ENCODE peak calls at places on chromosomes 16 and 17, in six cellular contexts. N, L, C, B, V and W are unnamed samples.

GRCh38 chr17:65093930-65094329 is 37.4 kb upstream of the GNA13 start:
- DNase-seq in N (no peak), L (no peak), C (no peak), B (no peak), V (no peak), W (no peak)

GRCh38 chr16:2035431-2036199 is 8.9 kb downstream of the NHERF2 start:
- DNase-seq in N (peak), L (no peak), C (no peak), B (peak), V (no peak), W (peak)

GRCh38 chr16:84292032-84292431 is 2.6 kb upstream of the WFDC1 start:
- DNase-seq in N (no peak), L (no peak), C (no peak), B (no peak), V (no peak), W (no peak)

GRCh38 chr17:65598711-65599110 is 37.3 kb upstream of the AXIN2 start:
- DNase-seq in N (no peak), L (no peak), C (no peak), B (no peak), V (no peak), W (no peak)

GRCh38 chr17:48610282-48611211 is at the start of gene HOXB7:
- DNase-seq in N (peak), L (peak), C (peak), B (no peak), V (no peak), W (peak)

GRCh38 chr17:73155410-73156165 is 9.2 kb upstream of the SSTR2 start:
- DNase-seq in N (peak), L (no peak), C (no peak), B (no peak), V (no peak), W (peak)

GRCh38 chr16:79926451-79927205 is 326.1 kb upstream of the MAF start:
- DNase-seq in N (no peak), L (no peak), C (no peak), B (no peak), V (no peak), W (no peak)

GRCh38 chr17:45143767-45144198 is 4.5 kb upstream of the HEXIM1 start:
- DNase-seq in N (peak), L (peak), C (no peak), B (peak), V (peak), W (peak)

GRCh38 chr16:77748426-77748825 is 26.1 kb downstream of the NUDT7 start:
- DNase-seq in N (no peak), L (no peak), C (no peak), B (no peak), V (no peak), W (no peak)

GRCh38 chr17:75414488-75414887 is 9.0 kb upstream of the GRB2 start:
- DNase-seq in N (no peak), L (no peak), C (no peak), B (no peak), V (no peak), W (no peak)

GRCh38 chr16:59654455-59654854 is 920.3 kb upstream of the GOT2 start:
- DNase-seq in N (no peak), L (no peak), C (no peak), B (no peak), V (no peak), W (no peak)

GRCh38 chr17:73506470-73507435 is 137.5 kb downstream of the SDK2 start:
- DNase-seq in N (no peak), L (no peak), C (no peak), B (no peak), V (no peak), W (no peak)

GRCh38 chr17:56808503-56808902 is 25.2 kb downstream of the C17orf67 start:
- DNase-seq in N (no peak), L (no peak), C (no peak), B (no peak), V (no peak), W (no peak)

GRCh38 chr16:27222499-27223225 is 19.3 kb downstream of the KDM8 start:
- DNase-seq in N (no peak), L (peak), C (no peak), B (no peak), V (peak), W (no peak)

GRCh38 chr17:17021194-17021863 is 20.9 kb upstream of the MPRIP start:
- DNase-seq in N (peak), L (peak), C (no peak), B (peak), V (no peak), W (peak)

GRCh38 chr16:12398029-12398735 is 405.5 kb downstream of the CPPED1 start:
- DNase-seq in N (no peak), L (no peak), C (no peak), B (no peak), V (no peak), W (no peak)

GRCh38 chr16:48353565-48354163 is 31.5 kb downstream of the SIAH1 start:
- DNase-seq in N (no peak), L (peak), C (peak), B (peak), V (no peak), W (peak)

GRCh38 chr17:68627956-68628355 is 26.8 kb upstream of the FAM20A start:
- DNase-seq in N (no peak), L (no peak), C (no peak), B (no peak), V (no peak), W (no peak)

GRCh38 chr17:19412510-19412909 is 1.5 kb downstream of the RNF112 start:
- DNase-seq in N (no peak), L (no peak), C (no peak), B (no peak), V (no peak), W (no peak)
- H3K4me3 ChIP-seq in N (no peak), L (no peak), C (no peak), B (no peak), V (no peak), W (no peak)

GRCh38 chr17:36082062-36082461 is 7.9 kb downstream of the CCL3 start:
- DNase-seq in N (no peak), L (no peak), C (peak), B (no peak), V (no peak), W (no peak)
- H3K4me3 ChIP-seq in N (no peak), L (no peak), C (peak), B (no peak), V (no peak), W (no peak)

GRCh38 chr17:41386227-41386626 is 4.1 kb upstream of the KRT34 start:
- DNase-seq in N (no peak), L (no peak), C (no peak), B (no peak), V (no peak), W (no peak)
- H3K4me3 ChIP-seq in N (no peak), L (no peak), C (no peak), B (no peak), V (no peak), W (no peak)

GRCh38 chr16:70704586-70704985 is 18.7 kb upstream of the MTSS2 start:
- DNase-seq in N (no peak), L (no peak), C (no peak), B (peak), V (no peak), W (no peak)

GRCh38 chr16:70709457-70709856 is 23.6 kb upstream of the MTSS2 start:
- DNase-seq in N (no peak), L (no peak), C (no peak), B (no peak), V (no peak), W (no peak)

GRCh38 chr16:70708381-70709253 is 22.8 kb upstream of the MTSS2 start:
- DNase-seq in N (no peak), L (no peak), C (no peak), B (no peak), V (no peak), W (no peak)

GRCh38 chr16:70705056-70705455 is 19.2 kb upstream of the MTSS2 start:
- DNase-seq in N (no peak), L (no peak), C (no peak), B (peak), V (no peak), W (no peak)

GRCh38 chr16:70706948-70707465 is 21.2 kb upstream of the MTSS2 start:
- DNase-seq in N (no peak), L (no peak), C (no peak), B (peak), V (peak), W (no peak)
- H3K4me3 ChIP-seq in N (no peak), L (no peak), C (no peak), B (no peak), V (no peak), W (no peak)

GRCh38 chr17:57984936-57985674 is 2.9 kb downstream of the VEZF1 start:
- DNase-seq in N (no peak), L (no peak), C (no peak), B (no peak), V (no peak), W (no peak)
- H3K4me3 ChIP-seq in N (no peak), L (peak), C (no peak), B (peak), V (no peak), W (no peak)